ENCODE peak calls at places on chromosome 1, in eight cellular contexts. L is MV-4-11; M is activated T-cell treated with anti-CD3 and anti-CD28 coated beads for 1 hour; A is EH; K is activated CD4-positive, alpha-beta T cell treated with anti-CD3 and anti-CD28 coated beads, Interleukin-2, amount 10 ng/mL, durations not matched to agents 7 days and 5 days; U is brain microvascular endothelial cell; Q is Daoy; S is HFF-Myc. C is an unnamed sample.
A peak's percentile ranks its signal among the peaks of the same experiment; 100 is the strongest.

GRCh38 chr1:235068155-235069121 is 60.2 kb downstream of the TOMM20 start:
- DNase-seq in L (no peak), M (no peak), A (peak; percentile 50), K (no peak), U (peak; percentile 61), Q (peak; percentile 84), S (no peak), C (no peak)

GRCh38 chr1:38018864-38019343 is 6.4 kb downstream of the UTP11 start:
- DNase-seq in L (peak; percentile 39), M (no peak), A (peak; percentile 57), K (no peak), U (no peak), Q (no peak), S (no peak), C (peak; percentile 75)

GRCh38 chr1:156233421-156234127 is 8.4 kb upstream of the BGLAP start:
- DNase-seq in L (no peak), M (no peak), A (peak; percentile 92), K (no peak), U (peak; percentile 72), Q (peak; percentile 55), S (peak; percentile 29), C (no peak)

GRCh38 chr1:221718391-221719277 is 23.3 kb downstream of the DUSP10 start:
- DNase-seq in L (peak; percentile 77), M (no peak), A (peak; percentile 99), K (no peak), U (no peak), Q (peak; percentile 54), S (peak; percentile 64), C (no peak)

GRCh38 chr1:67889940-67890567 is 56.8 kb upstream of the GNG12 start:
- DNase-seq in L (peak; percentile 80), M (no peak), A (peak; percentile 94), K (no peak), U (peak; percentile 95), Q (peak; percentile 95), S (peak; percentile 85), C (no peak)

GRCh38 chr1:202584707-202585590 is 125.3 kb downstream of the SYT2 start:
- DNase-seq in L (no peak), M (no peak), A (no peak), K (no peak), U (no peak), Q (peak; percentile 79), S (no peak), C (no peak)

GRCh38 chr1:22132517-22133235 is 10.2 kb downstream of the WNT4 start:
- DNase-seq in L (no peak), M (no peak), A (peak; percentile 83), K (no peak), U (peak; percentile 25), Q (peak; percentile 92), S (no peak), C (no peak)

GRCh38 chr1:42682739-42683529 is 716 bp downstream of the YBX1 start:
- DNase-seq in L (peak; percentile 54), M (peak; percentile 40), A (peak; percentile 71), K (peak; percentile 64), U (no peak), Q (peak; percentile 72), S (no peak), C (peak; percentile 66)

GRCh38 chr1:58460469-58460868 is 86.1 kb downstream of the OMA1 start:
- DNase-seq in L (peak; percentile 14), M (no peak), A (peak; percentile 55), K (no peak), U (peak; percentile 34), Q (peak; percentile 14), S (peak; percentile 16), C (no peak)

GRCh38 chr1:186250529-186250928 is 124.5 kb downstream of the TPR start:
- DNase-seq in L (no peak), M (no peak), A (no peak), K (no peak), U (no peak), Q (no peak), S (no peak), C (no peak)

GRCh38 chr1:247453997-247454396 is 3.9 kb downstream of the OR2B11 start:
- DNase-seq in L (no peak), M (no peak), A (no peak), K (no peak), U (no peak), Q (no peak), S (no peak), C (no peak)

GRCh38 chr1:30058966-30059365 is 664.4 kb downstream of the MATN1 start:
- DNase-seq in L (no peak), M (no peak), A (peak; percentile 97), K (no peak), U (peak; percentile 86), Q (peak; percentile 95), S (peak; percentile 78), C (no peak)

GRCh38 chr1:164557270-164557669 is 1.7 kb upstream of the PBX1 start:
- DNase-seq in L (no peak), M (no peak), A (no peak), K (no peak), U (no peak), Q (no peak), S (no peak), C (no peak)

GRCh38 chr1:24463756-24464377 is 38.8 kb upstream of the RCAN3 start:
- DNase-seq in L (no peak), M (no peak), A (no peak), K (no peak), U (no peak), Q (no peak), S (no peak), C (no peak)

GRCh38 chr1:87278791-87279190 is 49.9 kb upstream of the LMO4 start:
- DNase-seq in L (no peak), M (no peak), A (peak; percentile 12), K (no peak), U (no peak), Q (no peak), S (no peak), C (no peak)

GRCh38 chr1:171233183-171233582 is 15.1 kb upstream of the FMO1 start:
- DNase-seq in L (peak; percentile 16), M (no peak), A (no peak), K (no peak), U (no peak), Q (no peak), S (no peak), C (no peak)

GRCh38 chr1:10900691-10901090 is 104.2 kb upstream of the CASZ1 start:
- DNase-seq in L (peak; percentile 49), M (no peak), A (no peak), K (no peak), U (no peak), Q (no peak), S (no peak), C (no peak)

GRCh38 chr1:33275200-33275599 is 18.9 kb downstream of the ZNF362 start:
- DNase-seq in L (no peak), M (no peak), A (no peak), K (no peak), U (no peak), Q (no peak), S (no peak), C (no peak)

C was measured in AML-193.